ENCODE peak calls at places on chromosomes 11 and 22, in eight cellular contexts. U, W, X, A, V, I, S and P are unnamed samples.

GRCh38 chr22:31870890-31871289 is 73.4 kb upstream of the YWHAH start:
- DNase-seq in A (no peak), U (no peak), V (peak), I (peak), X (peak), W (peak), S (no peak), P (no peak)

GRCh38 chr11:64878223-64878493 is 263 bp downstream of the EHD1 start:
- DNase-seq in S (no peak), W (no peak), U (no peak), X (no peak), V (no peak), I (no peak), A (no peak), P (no peak)

GRCh38 chr11:107957109-107957588 is 28.9 kb downstream of the RAB39A start:
- DNase-seq in A (no peak), V (no peak), W (no peak), I (no peak), X (peak), U (no peak), S (no peak), P (no peak)

GRCh38 chr22:21446827-21447690 is 20.1 kb upstream of the TMEM191C start:
- DNase-seq in A (no peak), W (no peak), X (no peak), S (peak), U (no peak), I (no peak), V (no peak), P (no peak)

GRCh38 chr11:128244896-128245295 is 342.5 kb downstream of the ETS1 start:
- DNase-seq in I (no peak), W (no peak), A (no peak), X (peak), V (peak), S (no peak), U (no peak), P (no peak)

GRCh38 chr22:24420072-24420976 is 7.1 kb upstream of the ADORA2A start:
- DNase-seq in V (no peak), A (no peak), S (no peak), I (no peak), U (peak), W (no peak), X (no peak), P (no peak)

GRCh38 chr11:526192-526591 is 9.2 kb downstream of the HRAS start:
- DNase-seq in S (no peak), V (no peak), A (no peak), W (no peak), I (no peak), X (no peak), U (no peak), P (no peak)

GRCh38 chr11:83007909-83008580 is 63.7 kb downstream of the RAB30 start:
- DNase-seq in V (peak), I (no peak), X (no peak), A (peak), W (peak), S (no peak), U (peak), P (no peak)

GRCh38 chr22:42277988-42278776 is 7.7 kb upstream of the TCF20 start:
- DNase-seq in X (no peak), I (no peak), S (no peak), W (no peak), U (peak), V (no peak), A (no peak), P (peak)

GRCh38 chr11:28343304-28344233 is 235.4 kb downstream of the METTL15 start:
- DNase-seq in V (peak), I (peak), S (no peak), U (no peak), W (peak), X (peak), A (peak), P (no peak)

GRCh38 chr22:45101828-45102227 is 61.9 kb upstream of the NUP50 start:
- DNase-seq in X (peak), S (no peak), I (peak), A (peak), U (peak), V (peak), W (peak), P (no peak)

GRCh38 chr11:62295504-62295903 is 3.4 kb downstream of the SCGB1D4 start:
- DNase-seq in X (peak), U (peak), V (peak), I (no peak), S (no peak), W (peak), A (peak), P (no peak)

GRCh38 chr11:84930863-84931262 is 696.3 kb downstream of the DLG2 start:
- DNase-seq in S (no peak), I (no peak), V (no peak), U (no peak), A (no peak), X (no peak), W (no peak), P (no peak)

GRCh38 chr11:35473975-35474374 is 51.4 kb downstream of the PAMR1 start:
- DNase-seq in I (no peak), V (no peak), U (no peak), A (no peak), W (no peak), X (no peak), S (no peak), P (no peak)

GRCh38 chr11:79025622-79026021 is 415.2 kb downstream of the TENM4 start:
- DNase-seq in S (no peak), I (no peak), U (peak), A (no peak), V (no peak), W (peak), X (no peak), P (peak)

GRCh38 chr11:60328460-60328859 is 1.4 kb downstream of the MS4A6E start:
- DNase-seq in V (no peak), W (no peak), X (no peak), U (no peak), I (no peak), A (no peak), S (no peak), P (no peak)

GRCh38 chr22:48185656-48186055 is 1423.2 kb downstream of the TBC1D22A start:
- DNase-seq in A (no peak), S (no peak), W (no peak), U (no peak), V (no peak), X (no peak), I (no peak), P (peak)

GRCh38 chr22:46578824-46579561 is 41.2 kb upstream of the GRAMD4 start:
- DNase-seq in U (peak), I (no peak), A (no peak), V (peak), X (peak), W (no peak), S (no peak), P (no peak)

GRCh38 chr22:49257551-49257951 is 570.1 kb downstream of the BRD1 start:
- DNase-seq in V (no peak), I (no peak), A (no peak), S (peak), W (no peak), X (no peak), U (no peak), P (peak)

GRCh38 chr22:22094514-22094913 is 111.9 kb upstream of the TOP3B start:
- DNase-seq in U (no peak), V (no peak), S (no peak), A (no peak), I (no peak), W (no peak), X (no peak), P (no peak)

GRCh38 chr22:38862375-38863329 is 9.4 kb downstream of the CBX6 start:
- DNase-seq in A (no peak), U (peak), W (no peak), I (no peak), S (no peak), X (no peak), V (no peak), P (no peak)

GRCh38 chr11:104918113-104918824 is 20.0 kb upstream of the CASP12 start:
- DNase-seq in I (no peak), A (peak), V (peak), U (no peak), W (peak), X (peak), S (no peak), P (no peak)

GRCh38 chr22:30649430-30650007 is 13.9 kb downstream of the SLC35E4 start:
- DNase-seq in W (peak), U (no peak), V (peak), A (peak), I (no peak), S (no peak), X (peak), P (no peak)

GRCh38 chr11:6219359-6219758 is 14.0 kb downstream of the C11orf42 start:
- DNase-seq in S (no peak), W (peak), A (no peak), U (no peak), V (peak), X (peak), I (no peak), P (no peak)

GRCh38 chr22:30310881-30311771 is 15.6 kb downstream of the TBC1D10A start:
- DNase-seq in S (no peak), I (no peak), V (peak), U (no peak), A (no peak), W (peak), X (peak), P (no peak)

GRCh38 chr11:45834298-45834756 is 12.9 kb upstream of the CRY2 start:
- DNase-seq in W (no peak), X (no peak), V (no peak), A (peak), U (no peak), I (no peak), S (peak), P (no peak)

GRCh38 chr11:75668508-75669297 is at the start of gene MAP6:
- DNase-seq in U (peak), W (no peak), X (peak), A (peak), S (no peak), V (no peak), I (peak), P (no peak)

GRCh38 chr11:38296211-38296776 is 1698.3 kb upstream of the RAG2 start:
- DNase-seq in X (no peak), W (no peak), S (no peak), I (no peak), U (no peak), A (no peak), V (no peak), P (peak)

GRCh38 chr22:48944433-48944755 is 883.3 kb downstream of the BRD1 start:
- DNase-seq in X (no peak), I (no peak), W (no peak), U (no peak), A (no peak), S (no peak), V (no peak), P (peak)

GRCh38 chr11:133441964-133442660 is 90.2 kb downstream of the OPCML start:
- DNase-seq in S (no peak), U (no peak), A (no peak), I (no peak), X (no peak), W (no peak), V (no peak), P (no peak)

DNA sequence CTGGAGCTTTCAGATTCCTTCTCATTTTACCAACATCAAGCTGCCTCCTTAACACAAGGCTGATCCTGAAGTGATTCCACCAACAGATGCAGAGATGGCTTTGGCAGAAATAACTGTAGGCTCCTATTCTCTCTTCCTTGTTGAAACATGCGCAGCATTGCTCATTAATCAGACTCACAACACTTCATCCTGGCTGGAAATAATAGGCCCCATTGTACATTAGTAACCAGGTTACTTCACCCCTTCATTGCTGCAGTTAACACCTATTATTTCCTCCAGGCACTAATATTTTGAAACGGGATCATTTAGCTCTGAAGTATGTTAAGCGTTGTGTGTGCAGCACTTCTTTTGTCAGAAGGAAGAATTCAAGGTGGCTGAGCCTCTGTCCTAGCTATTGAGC is 88.9 kb downstream of the OPCML start:
- DNase-seq in V (no peak), I (no peak), S (no peak), A (no peak), W (no peak), U (no peak), X (no peak), P (no peak)
- H3K27ac ChIP-seq in V (no peak), I (no peak), S (no peak), A (no peak), W (no peak), U (no peak), X (no peak), P (no peak)

DNA sequence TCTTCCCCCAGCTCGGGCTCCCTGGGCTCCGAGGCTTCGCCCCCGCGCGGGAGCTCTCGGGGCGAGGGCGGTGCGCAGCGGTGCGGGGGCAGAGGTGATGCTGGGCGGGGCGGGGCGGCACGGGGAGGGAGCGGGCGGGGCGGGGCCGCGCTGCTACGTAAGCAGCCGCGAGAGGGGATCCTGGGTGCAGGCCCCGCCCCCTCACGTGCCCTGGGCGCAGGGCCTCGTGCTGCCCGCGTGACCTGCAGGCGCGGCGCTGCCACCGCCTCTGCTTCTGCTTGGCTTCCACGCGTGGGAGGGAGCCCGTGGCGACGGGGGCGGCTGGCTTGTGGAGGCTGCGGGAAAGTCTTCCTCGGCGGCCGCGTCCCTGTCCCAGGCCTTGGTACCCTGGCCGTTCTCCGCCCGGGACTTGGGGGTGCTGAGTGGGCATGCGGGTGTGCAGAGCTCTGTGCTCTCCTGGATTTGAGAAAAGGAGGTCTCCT is 132.6 kb upstream of the HSD17B12 start:
- DNase-seq in S (no peak), I (no peak), V (no peak), X (peak), A (no peak), W (no peak), U (peak), P (no peak)
- H3K4me3 ChIP-seq in S (peak), I (peak), V (no peak), X (peak), A (no peak), W (no peak), U (peak), P (peak)

GRCh38 chr11:20066013-20066782 is 94.1 kb downstream of the DBX1 start:
- DNase-seq in S (no peak), V (no peak), X (no peak), I (no peak), W (no peak), U (no peak), A (no peak), P (no peak)

GRCh38 chr11:20068691-20069090 is 91.6 kb downstream of the DBX1 start:
- DNase-seq in U (no peak), A (no peak), X (no peak), V (no peak), I (no peak), W (no peak), S (no peak), P (no peak)

GRCh38 chr11:20065040-20065805 is 95.1 kb downstream of the DBX1 start:
- DNase-seq in I (no peak), U (no peak), S (no peak), V (no peak), W (no peak), A (no peak), X (no peak), P (no peak)

GRCh38 chr11:20067665-20068064 is 92.6 kb downstream of the DBX1 start:
- DNase-seq in X (no peak), W (no peak), S (no peak), U (no peak), V (no peak), A (no peak), I (no peak), P (no peak)

GRCh38 chr11:20066783-20067156 is 93.5 kb downstream of the DBX1 start:
- DNase-seq in W (no peak), S (no peak), A (no peak), V (no peak), X (no peak), I (no peak), U (no peak), P (no peak)
- H3K27ac ChIP-seq in W (no peak), S (no peak), A (no peak), V (no peak), X (no peak), I (peak), U (no peak), P (no peak)

GRCh38 chr11:57647960-57648776 is 1.5 kb downstream of the YPEL4 start:
- DNase-seq in U (no peak), V (no peak), A (no peak), W (no peak), X (peak), I (no peak), S (no peak), P (no peak)
- H3K4me3 ChIP-seq in U (peak), V (peak), A (no peak), W (no peak), X (peak), I (no peak), S (peak), P (peak)

GRCh38 chr22:27876684-27877083 is 42.4 kb downstream of the PITPNB start:
- DNase-seq in S (no peak), X (peak), A (no peak), W (peak), U (peak), I (no peak), V (peak), P (no peak)
- H3K27ac ChIP-seq in S (no peak), X (peak), A (peak), W (no peak), U (peak), I (no peak), V (peak), P (peak)

GRCh38 chr11:124798991-124799383 is 1.2 kb downstream of the MSANTD2 start:
- DNase-seq in W (peak), X (peak), S (no peak), I (no peak), U (no peak), V (peak), A (peak), P (no peak)
- H3K4me3 ChIP-seq in W (peak), X (peak), S (peak), I (peak), U (peak), V (peak), A (peak), P (peak)

DNA sequence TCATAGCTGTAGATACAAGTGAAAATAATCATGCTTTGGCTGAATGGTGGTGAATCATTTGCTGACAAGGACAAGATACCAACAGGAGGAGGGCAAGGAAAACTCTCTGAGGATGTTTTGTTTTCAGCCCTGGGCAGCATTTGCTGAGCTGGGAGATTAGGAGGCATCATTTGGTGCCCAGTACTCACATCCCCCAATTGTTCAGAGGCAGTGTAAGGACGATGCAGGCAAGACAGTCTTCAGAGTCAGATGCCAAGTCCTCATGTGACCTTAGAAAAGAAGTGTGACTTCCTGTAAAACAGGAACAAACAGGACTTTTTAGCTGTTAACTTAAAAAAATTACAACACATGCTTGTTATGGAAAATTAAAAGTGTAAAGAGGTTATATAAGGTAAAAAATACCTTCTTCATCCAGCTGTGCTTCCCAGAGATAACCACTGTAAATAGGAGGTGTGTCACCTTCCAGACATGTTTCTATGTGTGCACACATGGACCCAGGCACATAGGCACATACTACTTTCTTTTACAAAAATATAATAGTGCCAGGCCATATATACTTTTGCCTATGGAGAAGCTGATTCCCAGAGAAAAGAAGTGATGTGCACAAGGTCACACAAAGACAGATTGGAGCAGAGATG is 18.0 kb downstream of the CNTF start:
- DNase-seq in V (no peak), I (no peak), S (no peak), U (no peak), W (no peak), X (no peak), A (peak), P (no peak)
- H3K27ac ChIP-seq in V (no peak), I (no peak), S (no peak), U (no peak), W (no peak), X (no peak), A (no peak), P (no peak)

DNA sequence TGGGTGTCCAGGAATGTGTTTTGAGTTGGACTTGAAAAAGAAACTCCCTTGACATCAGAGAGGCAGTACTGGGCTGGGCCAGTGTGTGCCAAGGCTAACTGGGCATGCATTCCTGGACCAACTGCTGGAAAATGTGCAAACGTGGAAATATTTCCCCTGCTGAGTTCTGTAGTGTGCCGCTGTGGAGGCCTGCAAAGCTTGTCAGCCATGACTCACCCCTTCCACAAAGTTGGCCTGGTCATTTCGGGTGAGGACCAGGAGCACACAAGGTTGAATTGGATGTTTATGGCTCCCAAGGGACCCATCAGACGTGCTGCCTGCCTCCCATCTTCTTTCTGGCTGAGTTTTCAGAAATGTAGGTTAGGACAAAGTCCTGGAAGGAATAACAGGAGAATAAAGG is 513.1 kb downstream of the MIAT start:
- DNase-seq in A (no peak), W (peak), I (peak), U (no peak), X (peak), S (no peak), V (peak), P (peak)
- H3K4me3 ChIP-seq in A (no peak), W (no peak), I (no peak), U (no peak), X (peak), S (no peak), V (no peak), P (no peak)

GRCh38 chr11:66338276-66339162 is 2.3 kb upstream of the RIN1 start:
- DNase-seq in U (no peak), X (no peak), V (no peak), S (no peak), A (no peak), W (no peak), I (no peak), P (no peak)

GRCh38 chr11:66339163-66339675 is 3.0 kb upstream of the RIN1 start:
- DNase-seq in X (peak), U (no peak), W (no peak), I (no peak), A (no peak), V (no peak), S (no peak), P (no peak)

GRCh38 chr11:66336234-66337102 is at the start of gene RIN1:
- DNase-seq in X (peak), S (no peak), V (peak), I (peak), U (peak), A (peak), W (peak), P (peak)

GRCh38 chr11:66335531-66336233 is 552 bp downstream of the RIN1 start:
- DNase-seq in A (no peak), W (peak), X (peak), S (no peak), V (peak), U (peak), I (no peak), P (peak)

GRCh38 chr11:66337103-66337899 is 1.1 kb upstream of the RIN1 start:
- DNase-seq in V (peak), U (no peak), W (peak), S (no peak), X (peak), A (no peak), I (no peak), P (peak)
- H3K27ac ChIP-seq in V (peak), U (no peak), W (peak), S (peak), X (peak), A (peak), I (peak), P (no peak)